ENCODE peak calls at places on chromosomes 4 and X, in eight cellular contexts. One of them, this sample, is unnamed.

GRCh38 chr4:5409237-5409636 is 299.1 kb downstream of the EVC2 start:
- DNase-seq in caudate nucleus: no peak
- DNase-seq in GM23338: no peak
- DNase-seq in CD4-positive, CD25-positive, alpha-beta regulatory T cell: no peak
- DNase-seq in H9: no peak
- DNase-seq in adrenal gland: no peak
- DNase-seq in A549: no peak
- DNase-seq in upper lobe of left lung: no peak
- DNase-seq in this sample: no peak

GRCh38 chrX:55695227-55696018 is 22.1 kb upstream of the RRAGB start:
- DNase-seq in adrenal gland: no peak
- DNase-seq in CD4-positive, CD25-positive, alpha-beta regulatory T cell: no peak
- DNase-seq in caudate nucleus: no peak
- DNase-seq in H9: no peak
- DNase-seq in A549: no peak
- DNase-seq in GM23338: no peak
- DNase-seq in upper lobe of left lung: no peak
- DNase-seq in this sample: no peak

GRCh38 chr4:169846396-169846795 is 88.7 kb upstream of the HPF1 start:
- DNase-seq in H9: no peak
- DNase-seq in adrenal gland: no peak
- DNase-seq in GM23338: no peak
- DNase-seq in upper lobe of left lung: no peak
- DNase-seq in CD4-positive, CD25-positive, alpha-beta regulatory T cell: no peak
- DNase-seq in A549: no peak
- DNase-seq in caudate nucleus: no peak
- DNase-seq in this sample: no peak

GRCh38 chrX:116267511-116268040 is 97.0 kb downstream of the AGTR2 start:
- DNase-seq in upper lobe of left lung: no peak
- DNase-seq in A549: no peak
- DNase-seq in adrenal gland: no peak
- DNase-seq in caudate nucleus: no peak
- DNase-seq in H9: no peak
- DNase-seq in CD4-positive, CD25-positive, alpha-beta regulatory T cell: no peak
- DNase-seq in GM23338: no peak
- DNase-seq in this sample: no peak

GRCh38 chr4:138406881-138407280 is 164.7 kb upstream of the SLC7A11 start:
- DNase-seq in caudate nucleus: no peak
- DNase-seq in A549: no peak
- DNase-seq in upper lobe of left lung: no peak
- DNase-seq in CD4-positive, CD25-positive, alpha-beta regulatory T cell: no peak
- DNase-seq in adrenal gland: no peak
- DNase-seq in H9: no peak
- DNase-seq in GM23338: no peak
- DNase-seq in this sample: no peak

GRCh38 chr4:735583-735982 is 30.0 kb downstream of the PCGF3 start:
- DNase-seq in GM23338: no peak
- DNase-seq in caudate nucleus: no peak
- DNase-seq in CD4-positive, CD25-positive, alpha-beta regulatory T cell: no peak
- DNase-seq in A549: no peak
- DNase-seq in adrenal gland: no peak
- DNase-seq in H9: no peak
- DNase-seq in upper lobe of left lung: no peak
- DNase-seq in this sample: no peak

GRCh38 chr4:182212211-182212761 is 30.9 kb upstream of the TENM3 start:
- DNase-seq in H9: no peak
- DNase-seq in upper lobe of left lung: peak
- DNase-seq in caudate nucleus: no peak
- DNase-seq in A549: no peak
- DNase-seq in adrenal gland: peak
- DNase-seq in GM23338: peak
- DNase-seq in CD4-positive, CD25-positive, alpha-beta regulatory T cell: no peak
- DNase-seq in this sample: no peak

GRCh38 chr4:102301167-102301566 is 44.1 kb downstream of the SLC39A8 start:
- DNase-seq in upper lobe of left lung: no peak
- DNase-seq in H9: no peak
- DNase-seq in GM23338: no peak
- DNase-seq in adrenal gland: no peak
- DNase-seq in caudate nucleus: no peak
- DNase-seq in A549: no peak
- DNase-seq in CD4-positive, CD25-positive, alpha-beta regulatory T cell: no peak
- DNase-seq in this sample: no peak

GRCh38 chr4:98284640-98285046 is 23.5 kb downstream of the RAP1GDS1 start:
- DNase-seq in adrenal gland: no peak
- DNase-seq in H9: peak
- DNase-seq in GM23338: peak
- DNase-seq in CD4-positive, CD25-positive, alpha-beta regulatory T cell: no peak
- DNase-seq in caudate nucleus: no peak
- DNase-seq in A549: peak
- DNase-seq in upper lobe of left lung: no peak
- DNase-seq in this sample: no peak

GRCh38 chrX:97328853-97329252 is 445.1 kb downstream of the RPA4 start:
- DNase-seq in caudate nucleus: no peak
- DNase-seq in upper lobe of left lung: no peak
- DNase-seq in A549: peak
- DNase-seq in CD4-positive, CD25-positive, alpha-beta regulatory T cell: no peak
- DNase-seq in adrenal gland: no peak
- DNase-seq in H9: no peak
- DNase-seq in GM23338: no peak
- DNase-seq in this sample: no peak

GRCh38 chr4:176191974-176192373 is 3.4 kb downstream of the SPATA4 start:
- DNase-seq in upper lobe of left lung: no peak
- DNase-seq in CD4-positive, CD25-positive, alpha-beta regulatory T cell: no peak
- DNase-seq in H9: no peak
- DNase-seq in GM23338: no peak
- DNase-seq in adrenal gland: no peak
- DNase-seq in caudate nucleus: no peak
- DNase-seq in A549: peak
- DNase-seq in this sample: no peak

GRCh38 chrX:18973527-18974192 is 10.3 kb downstream of the PHKA2 start:
- DNase-seq in adrenal gland: no peak
- DNase-seq in A549: no peak
- DNase-seq in upper lobe of left lung: no peak
- DNase-seq in caudate nucleus: peak
- DNase-seq in GM23338: no peak
- DNase-seq in H9: no peak
- DNase-seq in CD4-positive, CD25-positive, alpha-beta regulatory T cell: no peak
- DNase-seq in this sample: no peak

GRCh38 chr4:79466621-79467020 is 58.6 kb upstream of the GK2 start:
- DNase-seq in upper lobe of left lung: no peak
- DNase-seq in caudate nucleus: no peak
- DNase-seq in A549: no peak
- DNase-seq in adrenal gland: no peak
- DNase-seq in H9: no peak
- DNase-seq in GM23338: no peak
- DNase-seq in CD4-positive, CD25-positive, alpha-beta regulatory T cell: no peak
- DNase-seq in this sample: no peak

GRCh38 chrX:38940547-38940946 is 139.3 kb downstream of the MID1IP1 start:
- DNase-seq in A549: no peak
- DNase-seq in upper lobe of left lung: no peak
- DNase-seq in H9: no peak
- DNase-seq in adrenal gland: no peak
- DNase-seq in caudate nucleus: no peak
- DNase-seq in CD4-positive, CD25-positive, alpha-beta regulatory T cell: no peak
- DNase-seq in GM23338: no peak
- DNase-seq in this sample: no peak

GRCh38 chrX:135112096-135112729 is 8.1 kb downstream of the ETDB start:
- DNase-seq in upper lobe of left lung: no peak
- DNase-seq in CD4-positive, CD25-positive, alpha-beta regulatory T cell: no peak
- DNase-seq in H9: peak
- DNase-seq in adrenal gland: no peak
- DNase-seq in A549: peak
- DNase-seq in GM23338: peak
- DNase-seq in caudate nucleus: no peak
- DNase-seq in this sample: no peak

GRCh38 chr4:84529169-84529751 is 30.2 kb upstream of the NKX6-1 start:
- DNase-seq in H9: no peak
- DNase-seq in upper lobe of left lung: no peak
- DNase-seq in caudate nucleus: no peak
- DNase-seq in A549: peak
- DNase-seq in adrenal gland: no peak
- DNase-seq in CD4-positive, CD25-positive, alpha-beta regulatory T cell: no peak
- DNase-seq in GM23338: peak
- DNase-seq in this sample: no peak

GRCh38 chr4:84237008-84237407 is 262.1 kb downstream of the NKX6-1 start:
- DNase-seq in caudate nucleus: no peak
- DNase-seq in adrenal gland: no peak
- DNase-seq in H9: no peak
- DNase-seq in CD4-positive, CD25-positive, alpha-beta regulatory T cell: no peak
- DNase-seq in A549: no peak
- DNase-seq in upper lobe of left lung: no peak
- DNase-seq in GM23338: no peak
- DNase-seq in this sample: no peak

GRCh38 chr4:8675383-8675782 is 82.8 kb downstream of the CPZ start:
- DNase-seq in adrenal gland: no peak
- DNase-seq in caudate nucleus: no peak
- DNase-seq in H9: peak
- DNase-seq in GM23338: peak
- DNase-seq in A549: peak
- DNase-seq in CD4-positive, CD25-positive, alpha-beta regulatory T cell: no peak
- DNase-seq in upper lobe of left lung: no peak
- DNase-seq in this sample: peak

DNA sequence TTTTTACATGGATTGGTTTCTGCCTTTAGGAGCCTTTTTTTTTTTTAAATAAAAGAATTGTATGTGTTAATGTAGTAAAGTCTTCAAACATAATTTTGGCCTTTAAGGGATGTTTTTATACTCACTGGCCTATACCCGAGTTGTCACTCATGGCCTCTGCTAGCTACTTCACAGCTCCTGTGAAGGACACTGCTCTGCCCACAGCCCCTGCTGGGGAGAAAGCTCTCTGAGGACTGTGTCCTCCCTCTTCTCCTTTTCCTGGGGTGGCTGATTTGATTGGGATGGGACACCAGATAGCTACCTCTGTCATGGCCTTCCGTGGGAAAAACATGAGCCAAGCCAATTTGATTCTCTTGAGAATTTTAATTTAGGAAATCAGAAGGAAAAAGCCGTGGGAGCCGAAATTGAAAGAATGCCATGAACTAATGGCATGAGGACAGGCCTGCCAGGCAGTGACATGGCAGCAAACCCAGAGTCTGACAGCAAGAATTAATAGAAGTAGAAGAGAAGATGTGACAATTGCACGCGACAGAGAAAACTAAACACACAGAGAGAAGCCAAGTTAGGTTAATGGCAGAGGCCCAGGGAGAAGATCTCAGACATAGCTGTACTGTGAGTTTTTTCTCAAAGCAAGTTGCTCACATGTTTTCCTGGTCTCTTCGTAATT is 81.4 kb downstream of the ARHGAP10 start:
- DNase-seq in caudate nucleus: no peak
- DNase-seq in GM23338: no peak
- DNase-seq in upper lobe of left lung: no peak
- DNase-seq in CD4-positive, CD25-positive, alpha-beta regulatory T cell: no peak
- DNase-seq in A549: no peak
- DNase-seq in H9: no peak
- DNase-seq in adrenal gland: no peak
- DNase-seq in this sample: no peak
- H3K27ac ChIP-seq in caudate nucleus: no peak
- H3K27ac ChIP-seq in GM23338: no peak
- H3K27ac ChIP-seq in upper lobe of left lung: no peak
- H3K27ac ChIP-seq in CD4-positive, CD25-positive, alpha-beta regulatory T cell: no peak
- H3K27ac ChIP-seq in A549: no peak
- H3K27ac ChIP-seq in H9: no peak
- H3K27ac ChIP-seq in adrenal gland: no peak
- H3K27ac ChIP-seq in this sample: no peak

DNA sequence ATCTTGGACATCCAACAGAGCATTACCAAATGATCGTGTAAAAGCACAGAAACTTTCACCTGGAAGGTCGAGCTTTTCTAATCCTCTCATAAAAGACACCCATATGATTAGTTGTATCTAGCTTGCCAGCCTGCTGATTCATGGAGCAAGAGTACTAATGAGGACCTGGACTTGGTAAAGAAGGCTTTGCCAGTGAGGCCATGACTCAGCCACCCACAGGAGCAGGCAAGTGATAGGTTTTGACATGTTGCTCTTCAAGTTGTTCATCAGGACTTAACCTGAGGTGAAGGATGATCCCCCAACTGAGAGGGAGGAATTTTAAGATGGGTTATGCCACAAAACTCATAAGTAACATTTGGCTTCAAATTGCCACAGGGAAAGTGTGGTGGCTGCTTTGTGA is 24.7 kb upstream of the EPGN start:
- DNase-seq in upper lobe of left lung: no peak
- DNase-seq in adrenal gland: peak
- DNase-seq in A549: peak
- DNase-seq in CD4-positive, CD25-positive, alpha-beta regulatory T cell: no peak
- DNase-seq in caudate nucleus: no peak
- DNase-seq in H9: no peak
- DNase-seq in GM23338: no peak
- DNase-seq in this sample: no peak
- H3K27ac ChIP-seq in upper lobe of left lung: no peak
- H3K27ac ChIP-seq in adrenal gland: no peak
- H3K27ac ChIP-seq in A549: peak
- H3K27ac ChIP-seq in CD4-positive, CD25-positive, alpha-beta regulatory T cell: no peak
- H3K27ac ChIP-seq in caudate nucleus: no peak
- H3K27ac ChIP-seq in H9: no peak
- H3K27ac ChIP-seq in GM23338: no peak
- H3K27ac ChIP-seq in this sample: no peak

DNA sequence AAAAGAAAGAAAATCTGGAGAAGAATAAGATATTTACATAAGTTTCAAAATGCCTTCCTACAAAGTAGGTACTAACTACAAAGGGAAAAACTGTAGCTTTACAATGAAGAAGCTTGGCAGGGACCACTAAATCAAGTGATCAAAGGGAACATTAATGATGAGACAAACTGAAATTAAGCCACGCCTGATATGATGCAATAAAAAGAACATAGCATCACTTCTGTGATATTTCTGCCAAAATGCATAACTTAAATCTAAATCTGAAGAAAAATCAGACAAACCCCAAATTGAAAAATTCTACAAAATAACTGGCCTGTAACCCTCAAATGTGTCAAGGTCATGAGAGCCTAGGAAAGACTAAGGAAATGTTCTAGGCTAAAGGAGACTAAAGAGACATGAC is 8.9 kb upstream of the DCLK2 start:
- DNase-seq in A549: no peak
- DNase-seq in caudate nucleus: no peak
- DNase-seq in upper lobe of left lung: no peak
- DNase-seq in adrenal gland: no peak
- DNase-seq in GM23338: no peak
- DNase-seq in CD4-positive, CD25-positive, alpha-beta regulatory T cell: no peak
- DNase-seq in H9: no peak
- DNase-seq in this sample: no peak
- H3K27ac ChIP-seq in A549: peak
- H3K27ac ChIP-seq in caudate nucleus: no peak
- H3K27ac ChIP-seq in upper lobe of left lung: no peak
- H3K27ac ChIP-seq in adrenal gland: no peak
- H3K27ac ChIP-seq in GM23338: no peak
- H3K27ac ChIP-seq in CD4-positive, CD25-positive, alpha-beta regulatory T cell: no peak
- H3K27ac ChIP-seq in H9: no peak
- H3K27ac ChIP-seq in this sample: no peak

GRCh38 chrX:131277543-131278115 is 11.5 kb downstream of the IGSF1 start:
- DNase-seq in CD4-positive, CD25-positive, alpha-beta regulatory T cell: no peak
- DNase-seq in caudate nucleus: no peak
- DNase-seq in adrenal gland: no peak
- DNase-seq in A549: no peak
- DNase-seq in H9: no peak
- DNase-seq in upper lobe of left lung: no peak
- DNase-seq in GM23338: peak
- DNase-seq in this sample: no peak

GRCh38 chrX:131279197-131279596 is 9.9 kb downstream of the IGSF1 start:
- DNase-seq in adrenal gland: no peak
- DNase-seq in upper lobe of left lung: no peak
- DNase-seq in caudate nucleus: no peak
- DNase-seq in GM23338: no peak
- DNase-seq in A549: no peak
- DNase-seq in H9: no peak
- DNase-seq in CD4-positive, CD25-positive, alpha-beta regulatory T cell: no peak
- DNase-seq in this sample: no peak

GRCh38 chrX:131279617-131280016 is 9.5 kb downstream of the IGSF1 start:
- DNase-seq in upper lobe of left lung: no peak
- DNase-seq in H9: no peak
- DNase-seq in A549: no peak
- DNase-seq in adrenal gland: no peak
- DNase-seq in CD4-positive, CD25-positive, alpha-beta regulatory T cell: no peak
- DNase-seq in caudate nucleus: no peak
- DNase-seq in GM23338: peak
- DNase-seq in this sample: no peak
- H3K27ac ChIP-seq in upper lobe of left lung: no peak
- H3K27ac ChIP-seq in H9: no peak
- H3K27ac ChIP-seq in A549: no peak
- H3K27ac ChIP-seq in adrenal gland: no peak
- H3K27ac ChIP-seq in CD4-positive, CD25-positive, alpha-beta regulatory T cell: no peak
- H3K27ac ChIP-seq in caudate nucleus: no peak
- H3K27ac ChIP-seq in GM23338: no peak
- H3K27ac ChIP-seq in this sample: no peak